ENCODE peak calls at places on chromosome 10, in four cellular contexts. H is tibial nerve, Z is AG04450, A is heart left ventricle. K is an unnamed sample.

GRCh38 chr10:73888514-73888913 is 14.2 kb upstream of the CAMK2G start:
- DNase-seq in H (no peak), Z (no peak), A (no peak), K (no peak)

GRCh38 chr10:47151880-47152279 is 148.1 kb upstream of the GDF10 start:
- DNase-seq in H (peak), Z (no peak), A (no peak), K (peak)

GRCh38 chr10:127585519-127586023 is 36.5 kb downstream of the NPS start:
- DNase-seq in H (no peak), Z (no peak), A (no peak), K (no peak)

GRCh38 chr10:100978121-100978895 is 9.0 kb downstream of the MRPL43 start:
- DNase-seq in H (no peak), Z (no peak), A (no peak), K (no peak)

GRCh38 chr10:90857635-90858488 is at the start of gene HTR7:
- DNase-seq in H (peak), Z (no peak), A (peak), K (no peak)

GRCh38 chr10:62960416-62960815 is 144.2 kb upstream of the EGR2 start:
- DNase-seq in H (no peak), Z (no peak), A (no peak), K (no peak)

GRCh38 chr10:7258948-7259523 is 151.8 kb downstream of the SFMBT2 start:
- DNase-seq in H (no peak), Z (no peak), A (peak), K (peak)

GRCh38 chr10:80477813-80478212 is 23.7 kb downstream of the TSPAN14 start:
- DNase-seq in H (no peak), Z (no peak), A (no peak), K (no peak)

GRCh38 chr10:123587110-123587509 is 79.0 kb upstream of the GPR26 start:
- DNase-seq in H (no peak), Z (no peak), A (no peak), K (no peak)

GRCh38 chr10:104146871-104147270 is 24.9 kb downstream of the SFR1 start:
- DNase-seq in H (no peak), Z (no peak), A (no peak), K (no peak)

GRCh38 chr10:49661291-49661856 is 18.1 kb upstream of the C10orf53 start:
- DNase-seq in H (no peak), Z (no peak), A (no peak), K (no peak)

GRCh38 chr10:95268438-95268837 is 22.4 kb downstream of the PDLIM1 start:
- DNase-seq in H (no peak), Z (no peak), A (peak), K (peak)

GRCh38 chr10:2953495-2953894 is 113.9 kb upstream of the PFKP start:
- DNase-seq in H (no peak), Z (no peak), A (no peak), K (no peak)

GRCh38 chr10:24209946-24210491 is 1.1 kb downstream of the KIAA1217 start:
- DNase-seq in H (no peak), Z (no peak), A (peak), K (peak)

GRCh38 chr10:29619273-29619672 is 15.5 kb downstream of the SVIL start:
- DNase-seq in H (no peak), Z (peak), A (no peak), K (no peak)

GRCh38 chr10:3782456-3783312 is 2.3 kb downstream of the KLF6 start:
- DNase-seq in H (peak), Z (peak), A (peak), K (no peak)

GRCh38 chr10:71266147-71266917 is 52.7 kb upstream of the SLC29A3 start:
- DNase-seq in H (no peak), Z (peak), A (peak), K (no peak)

GRCh38 chr10:82288461-82288881 is 413.5 kb downstream of the NRG3 start:
- DNase-seq in H (no peak), Z (no peak), A (no peak), K (no peak)

GRCh38 chr10:656883-657282 is 32.6 kb downstream of the DIP2C start:
- DNase-seq in H (no peak), Z (no peak), A (no peak), K (no peak)

GRCh38 chr10:119165171-119166110 is at the start of gene SFXN4:
- DNase-seq in H (peak), Z (no peak), A (peak), K (no peak)

GRCh38 chr10:108388716-108389115 is 1224.2 kb upstream of the SORCS1 start:
- DNase-seq in H (no peak), Z (no peak), A (no peak), K (no peak)

GRCh38 chr10:113735913-113736312 is 15.6 kb upstream of the PLEKHS1 start:
- DNase-seq in H (no peak), Z (no peak), A (no peak), K (no peak)

GRCh38 chr10:60139798-60140566 is 233.6 kb upstream of the CCDC6 start:
- DNase-seq in H (no peak), Z (peak), A (no peak), K (peak)

GRCh38 chr10:106132956-106133355 is 1031.5 kb downstream of the SORCS1 start:
- DNase-seq in H (no peak), Z (no peak), A (no peak), K (no peak)

DNA sequence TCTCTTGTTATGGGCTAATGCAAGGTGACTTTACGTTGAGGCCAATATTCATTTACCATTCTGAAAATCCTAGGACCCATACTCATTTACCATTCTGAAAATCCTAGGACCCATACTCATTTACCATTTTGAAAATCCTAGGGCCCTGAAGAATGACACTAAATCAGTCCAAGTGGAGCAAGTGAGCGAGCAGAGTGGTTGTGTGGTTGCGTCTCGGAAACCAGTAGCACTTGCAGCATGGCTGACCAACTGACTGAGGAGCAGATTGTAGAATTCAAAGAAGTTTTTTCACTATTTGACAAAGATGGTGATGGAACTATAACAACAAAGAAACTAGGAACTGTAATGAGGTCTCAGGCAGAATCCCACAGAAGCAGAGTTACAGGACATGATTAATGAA is 6.9 kb downstream of the SAR1A start:
- DNase-seq in H (no peak), Z (no peak), A (no peak), K (no peak)
- H3K4me3 ChIP-seq in H (no peak), Z (no peak), A (no peak), K (no peak)

GRCh38 chr10:14975672-14976273 is 16.6 kb downstream of the MEIG1 start:
- DNase-seq in H (no peak), Z (no peak), A (no peak), K (no peak)
- TF ChIP-seq CTCF in H (no peak), Z (peak), A (no peak), K (peak)

DNA sequence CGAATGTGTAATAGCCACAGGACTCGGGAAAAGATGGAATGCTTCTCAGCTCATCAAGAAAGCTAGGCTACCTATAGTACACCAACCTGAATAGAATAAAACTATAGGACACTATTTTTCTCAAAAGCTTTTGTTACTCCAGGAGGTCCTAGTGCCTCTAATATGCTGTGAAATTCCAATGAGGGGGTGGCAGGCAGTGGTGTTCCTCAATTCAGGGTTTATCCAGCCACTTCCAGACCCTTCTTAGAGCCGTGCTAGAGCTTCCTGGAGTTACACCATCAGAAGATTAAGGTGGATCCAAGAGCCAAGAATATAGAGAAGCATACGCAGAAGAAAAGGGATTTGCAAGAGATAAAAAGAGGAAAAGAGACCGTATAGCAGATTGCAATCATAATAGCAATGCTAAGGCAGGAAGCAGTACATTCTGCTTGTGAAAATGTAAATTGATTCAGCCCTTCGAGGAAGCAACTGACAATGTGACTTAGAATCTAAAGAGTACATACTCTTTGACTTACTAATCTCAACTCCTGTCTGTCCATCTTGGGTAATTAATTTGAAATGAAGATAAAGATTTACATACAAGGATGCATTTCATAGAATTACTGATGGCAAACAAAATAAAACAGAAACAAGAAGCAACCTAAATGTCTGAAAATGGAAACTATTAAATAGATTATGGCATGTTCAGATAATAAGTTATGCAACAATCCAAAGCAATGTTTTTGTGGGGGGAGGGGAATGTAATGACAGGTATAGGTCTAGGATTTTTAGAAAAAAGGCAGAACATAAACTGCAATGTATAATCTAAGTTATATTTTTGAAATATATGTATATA is 2.1 kb downstream of the ST8SIA6 start:
- DNase-seq in H (no peak), Z (no peak), A (no peak), K (no peak)
- H3K4me3 ChIP-seq in H (no peak), Z (no peak), A (peak), K (peak)

DNA sequence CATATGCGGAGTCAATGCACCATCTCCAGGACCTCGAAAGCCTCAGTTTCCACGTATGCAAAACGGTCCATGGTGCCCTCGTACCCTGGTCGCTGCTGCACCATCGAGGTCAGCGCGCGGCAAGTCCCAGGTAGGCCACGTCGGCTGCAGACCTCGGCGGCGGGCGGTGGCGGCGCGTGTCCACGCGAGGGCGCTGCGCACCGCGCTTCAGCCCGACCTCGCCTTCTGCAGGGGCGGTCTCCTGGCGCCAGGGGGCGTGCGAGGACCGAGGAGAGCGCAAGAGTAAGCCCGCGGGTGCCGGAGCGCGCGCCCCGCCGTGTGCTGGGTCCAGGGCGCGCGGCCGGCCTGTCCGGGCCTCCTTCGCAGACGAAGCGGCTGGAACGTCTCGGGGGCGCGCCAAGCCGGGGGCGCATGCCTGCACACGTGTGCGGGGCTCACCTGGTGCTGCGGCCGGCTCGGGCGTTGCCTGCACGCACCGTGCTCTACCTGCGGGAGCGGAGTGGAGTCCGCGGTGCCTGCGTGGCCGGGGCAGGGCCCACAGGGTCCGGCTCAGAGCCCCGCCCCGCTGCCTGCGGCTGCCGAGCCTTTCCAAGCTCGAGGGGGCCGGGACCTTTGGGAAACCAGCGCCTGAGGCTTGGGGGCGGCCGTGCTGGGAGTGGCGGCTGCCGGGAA is 54.0 kb downstream of the GLRX3 start:
- DNase-seq in H (peak), Z (peak), A (peak), K (peak)
- TF ChIP-seq CTCF in H (peak), Z (peak), A (peak), K (peak)

DNA sequence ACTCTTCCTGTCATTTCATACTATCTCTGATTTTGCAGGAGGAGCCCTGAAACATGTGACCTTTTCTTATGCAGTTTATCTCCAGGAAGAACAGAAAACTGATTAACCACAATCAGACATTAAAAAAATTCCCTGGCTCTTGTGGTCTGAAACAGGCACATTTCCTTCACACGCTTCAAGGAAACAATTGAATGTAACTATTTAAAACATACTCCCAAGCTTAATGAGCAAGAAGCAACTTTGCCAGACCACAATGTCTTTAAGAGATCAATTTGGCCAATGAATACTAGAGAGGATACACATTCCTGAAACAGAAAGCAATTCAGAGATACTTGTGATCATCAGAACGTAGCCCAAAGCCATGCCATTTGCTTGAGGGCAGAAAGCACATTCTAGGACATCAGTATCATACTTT is 65.8 kb downstream of the PIP4K2A start:
- DNase-seq in H (no peak), Z (no peak), A (no peak), K (peak)
- H3K4me3 ChIP-seq in H (no peak), Z (no peak), A (no peak), K (no peak)

K was measured in astrocyte of the cerebellum.